ENCODE peak calls at places on chromosomes 3 and 15, in four cellular contexts. A, W, O and B are unnamed samples.
A peak's percentile ranks its signal among the peaks of the same experiment; 100 is the strongest.

GRCh38 chr15:32966512-32966911 is 228.0 kb downstream of the FMN1 start:
- DNase-seq in W (no peak), A (no peak), O (no peak), B (no peak)

GRCh38 chr3:48432411-48433371 is 2.8 kb upstream of the PLXNB1 start:
- DNase-seq in O (no peak), W (no peak), A (peak; percentile 10), B (no peak)

GRCh38 chr15:25832158-25832557 is 31.0 kb downstream of the ATP10A start:
- DNase-seq in A (no peak), W (no peak), O (no peak), B (no peak)

GRCh38 chr15:78303729-78304486 is 4.5 kb upstream of the SKIC8 start:
- DNase-seq in A (no peak), O (no peak), W (no peak), B (no peak)

GRCh38 chr15:57158589-57158988 is 217.7 kb upstream of the CGNL1 start:
- DNase-seq in W (no peak), O (no peak), A (no peak), B (no peak)

GRCh38 chr3:102053375-102053989 is 204.2 kb downstream of the NFKBIZ start:
- DNase-seq in O (no peak), W (peak; percentile 29), A (peak; percentile 37), B (no peak)

GRCh38 chr3:49914906-49915305 is 11.2 kb upstream of the MST1R start:
- DNase-seq in A (no peak), O (no peak), W (no peak), B (no peak)

GRCh38 chr3:122890077-122890484 is 95.2 kb downstream of the SLC49A4 start:
- DNase-seq in O (peak; percentile 45), A (peak; percentile 67), W (peak; percentile 74), B (peak; percentile 3)

GRCh38 chr3:37223084-37223975 is 48.9 kb upstream of the LRRFIP2 start:
- DNase-seq in O (no peak), W (no peak), A (no peak), B (no peak)

GRCh38 chr15:65212097-65212496 is 824 bp upstream of the CILP start:
- DNase-seq in W (no peak), A (no peak), O (peak; percentile 38), B (no peak)

GRCh38 chr3:134327594-134327975 is 46.7 kb downstream of the AMOTL2 start:
- DNase-seq in A (peak; percentile 49), O (no peak), W (peak; percentile 77), B (no peak)

GRCh38 chr3:195549931-195550519 is 6.9 kb upstream of the PPP1R2 start:
- DNase-seq in O (no peak), A (no peak), W (no peak), B (no peak)

GRCh38 chr3:140931016-140931454 is 10.6 kb upstream of the SLC25A36 start:
- DNase-seq in A (no peak), O (no peak), W (no peak), B (no peak)

GRCh38 chr15:80777137-80777536 is 2.0 kb upstream of the CEMIP start:
- DNase-seq in O (no peak), W (peak; percentile 85), A (peak; percentile 75), B (peak; percentile 61)

GRCh38 chr3:14780927-14781507 is 37.7 kb upstream of the FGD5 start:
- DNase-seq in W (no peak), O (peak; percentile 60), A (peak; percentile 64), B (no peak)

GRCh38 chr3:16328124-16328523 is 63.1 kb downstream of the OXNAD1 start:
- DNase-seq in W (no peak), A (no peak), O (no peak), B (no peak)

GRCh38 chr3:157175678-157176077 is 15.7 kb upstream of the CCNL1 start:
- DNase-seq in W (no peak), O (no peak), A (peak; percentile 33), B (no peak)

GRCh38 chr3:141830508-141830907 is 45.9 kb upstream of the ATP1B3 start:
- DNase-seq in W (no peak), O (peak; percentile 47), A (no peak), B (no peak)

GRCh38 chr3:160554980-160555379 is 10.4 kb downstream of the KPNA4 start:
- DNase-seq in A (no peak), W (no peak), O (no peak), B (no peak)

GRCh38 chr3:195139091-195139875 is 131.7 kb downstream of the XXYLT1 start:
- DNase-seq in A (peak; percentile 50), O (no peak), W (no peak), B (no peak)

GRCh38 chr3:112351036-112351435 is 18.1 kb downstream of the CD200 start:
- DNase-seq in A (no peak), O (no peak), W (no peak), B (no peak)

GRCh38 chr3:160801386-160802118 is 45.5 kb downstream of the PPM1L start:
- DNase-seq in A (peak; percentile 4), O (no peak), W (peak; percentile 15), B (no peak)

GRCh38 chr15:52082197-52083036 is 30.2 kb downstream of the BCL2L10 start:
- DNase-seq in A (peak; percentile 48), W (peak; percentile 28), O (no peak), B (no peak)

GRCh38 chr3:48634661-48635221 is 520 bp downstream of the SLC26A6 start:
- DNase-seq in O (peak; percentile 46), A (peak; percentile 57), W (no peak), B (no peak)

GRCh38 chr3:37686225-37686624 is 175.5 kb upstream of the CTDSPL start:
- DNase-seq in W (no peak), O (peak; percentile 9), A (no peak), B (no peak)

GRCh38 chr15:67242665-67243064 is 11.8 kb downstream of the AAGAB start:
- DNase-seq in O (no peak), W (no peak), A (peak; percentile 17), B (no peak)

GRCh38 chr3:100682854-100683760 is 26.2 kb upstream of the TFG start:
- DNase-seq in W (no peak), A (no peak), O (no peak), B (no peak)

GRCh38 chr15:77025941-77026411 is 31.1 kb downstream of the PSTPIP1 start:
- DNase-seq in W (no peak), O (no peak), A (no peak), B (no peak)

GRCh38 chr3:193573403-193573802 is 18.7 kb upstream of the ATP13A4 start:
- DNase-seq in W (no peak), A (no peak), O (no peak), B (no peak)

DNA sequence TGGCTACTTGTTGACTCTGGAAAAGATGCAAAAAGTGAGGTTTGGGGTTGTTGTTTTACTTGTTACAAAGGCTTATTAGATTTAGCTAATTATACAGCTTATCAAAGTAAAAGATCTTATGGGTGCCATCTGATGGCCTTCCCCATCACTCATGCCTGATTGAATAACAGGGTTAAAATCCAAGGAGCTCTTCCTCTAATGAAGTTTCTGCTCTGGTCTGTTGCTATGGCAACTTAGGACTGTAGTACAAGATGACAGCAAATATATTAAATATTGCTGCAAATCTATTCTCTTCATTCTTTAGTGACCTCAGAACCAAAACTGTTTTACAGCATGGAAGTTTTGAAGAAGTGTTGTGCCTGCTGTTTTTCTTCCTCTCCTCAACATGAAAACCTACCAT is 45.6 kb upstream of the SRGAP3 start:
- DNase-seq in A (no peak), O (no peak), W (no peak), B (no peak)
- H3K4me3 ChIP-seq in A (no peak overlapping the region), O (no peak overlapping the region), W (no peak overlapping the region), B (no peak overlapping the region)

DNA sequence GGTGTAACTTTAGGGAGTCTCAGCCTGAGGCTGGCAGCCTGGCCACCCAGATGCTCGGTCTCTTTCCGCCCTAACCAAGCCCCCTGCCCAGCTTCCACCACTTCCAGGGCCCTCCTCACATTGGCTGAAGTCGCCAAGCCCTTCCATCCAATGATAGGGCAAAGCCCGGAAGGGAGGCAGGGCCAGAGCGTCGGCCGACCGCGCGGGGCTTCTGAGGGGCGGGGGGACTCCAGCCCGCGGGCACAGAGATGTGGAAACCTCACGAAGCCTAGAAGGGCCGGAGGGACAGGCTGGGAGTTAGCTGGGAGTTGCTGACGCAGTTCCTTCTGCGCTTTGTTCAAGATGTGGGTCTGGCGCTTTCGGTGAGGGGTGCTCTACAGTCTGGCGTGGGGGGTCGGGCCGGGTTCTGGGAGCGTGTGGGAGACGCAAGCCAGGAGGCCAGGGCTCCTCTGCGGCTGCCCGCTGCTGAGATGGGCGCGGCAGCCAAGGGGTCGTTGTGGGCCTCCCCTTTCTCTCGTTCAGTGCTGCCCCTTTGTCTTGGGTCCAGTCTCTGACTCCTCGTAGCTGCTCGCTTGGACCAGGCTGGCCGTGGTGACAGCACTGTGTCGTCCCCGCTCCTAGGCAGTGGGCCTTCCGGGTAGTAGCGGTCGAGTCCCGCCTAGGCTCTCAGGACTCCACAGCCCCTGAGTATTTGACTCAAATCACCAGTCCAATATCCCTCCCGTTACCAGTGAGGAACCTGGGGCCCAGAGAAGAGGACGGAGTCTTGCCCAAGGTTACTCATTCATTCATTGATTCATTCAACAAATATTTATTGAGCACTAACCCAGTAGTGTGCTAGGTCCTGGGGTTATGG is at the start of gene ZNF660:
- DNase-seq in O (peak; percentile 83), W (peak; percentile 48), A (peak; percentile 83), B (peak; percentile 5)
- H3K4me3 ChIP-seq in O (peak within 1 kb of the TSS; percentile 73), W (peak within 1 kb of the TSS; percentile 66), A (peak within 1 kb of the TSS; percentile 39), B (peak within 1 kb of the TSS; percentile 72)

GRCh38 chr15:85618956-85619491 is 175.7 kb downstream of the KLHL25 start:
- DNase-seq in W (peak; percentile 98), A (peak; percentile 98), O (no peak), B (peak; percentile 86)
- H3K4me3 ChIP-seq in W (peak overlapping the region; percentile 48), A (peak overlapping the region; percentile 39), O (no peak overlapping the region), B (peak overlapping the region; percentile 64)

DNA sequence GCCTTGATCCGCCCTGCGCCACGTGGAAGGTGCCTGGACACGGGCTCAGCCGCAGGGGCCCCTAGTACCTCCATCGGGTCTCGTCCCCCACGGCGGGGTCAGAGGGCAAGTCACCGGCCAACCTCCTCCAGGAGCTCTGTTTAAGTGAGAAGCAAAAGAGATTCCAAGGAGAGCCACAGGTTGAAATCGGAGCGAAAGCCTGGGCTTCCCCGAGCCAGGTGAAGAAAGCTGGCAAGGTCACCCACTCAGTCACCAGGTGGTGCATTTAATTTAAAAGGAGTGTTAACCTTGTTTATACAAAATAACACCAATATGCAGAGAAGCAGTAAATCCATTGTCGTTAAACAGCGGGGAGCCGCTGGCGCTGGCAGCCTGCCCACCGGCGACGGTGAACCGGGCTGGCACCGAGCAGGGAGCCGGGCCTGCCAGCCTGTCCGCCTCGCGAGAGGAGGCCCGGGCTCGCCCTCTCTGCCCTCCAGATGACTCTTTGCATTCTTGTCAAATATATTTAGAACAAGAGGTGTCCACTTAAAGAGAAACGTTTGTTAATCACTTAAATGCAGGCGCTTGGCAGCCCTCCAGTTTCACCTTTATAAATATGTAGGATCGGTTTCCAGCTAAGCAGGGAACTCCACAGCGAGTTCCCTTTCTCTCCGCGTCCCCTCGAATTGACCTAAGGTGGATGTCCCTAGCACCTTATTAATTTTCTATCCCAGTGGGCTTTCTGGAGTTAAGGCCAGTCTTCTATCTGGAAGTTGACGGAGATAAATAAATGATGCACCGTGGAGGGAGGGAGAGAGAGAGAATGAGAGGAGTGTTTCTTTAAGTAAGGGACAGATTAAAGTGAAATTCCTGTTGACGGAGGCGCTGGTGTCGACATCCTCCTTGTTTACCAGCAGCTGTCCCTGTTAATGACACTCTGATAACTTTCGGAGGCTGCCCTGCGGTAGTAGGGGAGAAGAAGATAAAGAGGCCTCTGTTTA is 277.2 kb upstream of the NR2F2 start:
- DNase-seq in W (no peak), O (peak; percentile 16), A (peak; percentile 41), B (no peak)
- H3K4me3 ChIP-seq in W (no peak overlapping the region), O (no peak overlapping the region), A (no peak overlapping the region), B (no peak overlapping the region)

GRCh38 chr3:28018925-28019718 is 222.3 kb upstream of the CMC1 start:
- DNase-seq in O (no peak), A (no peak), W (no peak), B (no peak)
- H3K4me3 ChIP-seq in O (no peak overlapping the region), A (no peak overlapping the region), W (no peak overlapping the region), B (no peak overlapping the region)

GRCh38 chr3:184275961-184276910 is at the start of gene ECE2:
- DNase-seq in O (no peak), A (no peak), W (no peak), B (no peak)
- H3K4me3 ChIP-seq in O (peak within 1 kb of the TSS; percentile 28), A (no peak within 1 kb of the TSS), W (no peak within 1 kb of the TSS), B (no peak within 1 kb of the TSS)